ENCODE peak calls at places on chromosome 22, in ten cellular contexts. F, Y, H, U, K, I, C, B, X and D are unnamed samples.

GRCh38 chr22:29773233-29773632 is 6.1 kb downstream of the UQCR10 start:
- DNase-seq in F (no peak), Y (no peak), H (no peak), U (no peak), K (peak), I (no peak), C (peak), B (no peak), X (no peak), D (no peak)

GRCh38 chr22:44088976-44089570 is 65.0 kb downstream of the PARVB start:
- DNase-seq in F (no peak), Y (no peak), H (no peak), U (no peak), K (peak), I (no peak), C (peak), B (no peak), X (peak), D (no peak)

GRCh38 chr22:41009222-41009948 is 58.2 kb downstream of the RBX1 start:
- DNase-seq in F (no peak), Y (no peak), H (no peak), U (no peak), K (peak), I (no peak), C (peak), B (no peak), X (no peak), D (no peak)

GRCh38 chr22:32237905-32238304 is 17.2 kb downstream of the SLC5A4 start:
- DNase-seq in F (no peak), Y (no peak), H (no peak), U (no peak), K (no peak), I (no peak), C (no peak), B (no peak), X (no peak), D (no peak)

GRCh38 chr22:17774928-17775675 is 833 bp upstream of the BID start:
- DNase-seq in F (no peak), Y (no peak), H (no peak), U (no peak), K (no peak), I (no peak), C (no peak), B (no peak), X (no peak), D (no peak)

GRCh38 chr22:32103648-32104326 is 55.3 kb downstream of the C22orf42 start:
- DNase-seq in F (no peak), Y (no peak), H (no peak), U (no peak), K (no peak), I (no peak), C (no peak), B (no peak), X (no peak), D (no peak)

GRCh38 chr22:26298605-26299310 is 129.5 kb downstream of the SEZ6L start:
- DNase-seq in F (no peak), Y (no peak), H (no peak), U (no peak), K (no peak), I (no peak), C (no peak), B (no peak), X (no peak), D (no peak)

GRCh38 chr22:29055192-29055830 is 6.3 kb downstream of the C22orf31 start:
- DNase-seq in F (no peak), Y (no peak), H (no peak), U (no peak), K (no peak), I (no peak), C (no peak), B (no peak), X (no peak), D (no peak)

GRCh38 chr22:47486569-47487312 is 724.3 kb downstream of the TBC1D22A start:
- DNase-seq in F (no peak), Y (no peak), H (no peak), U (no peak), K (no peak), I (no peak), C (no peak), B (peak), X (no peak), D (no peak)

GRCh38 chr22:44145544-44145943 is 35.2 kb upstream of the PARVG start:
- DNase-seq in F (no peak), Y (no peak), H (no peak), U (no peak), K (no peak), I (no peak), C (peak), B (no peak), X (no peak), D (no peak)

GRCh38 chr22:37968452-37969251 is 15.2 kb downstream of the POLR2F start:
- DNase-seq in F (no peak), Y (no peak), H (no peak), U (no peak), K (no peak), I (no peak), C (no peak), B (no peak), X (peak), D (no peak)

GRCh38 chr22:37121887-37122591 is 12.5 kb upstream of the TMPRSS6 start:
- DNase-seq in F (peak), Y (peak), H (peak), U (peak), K (peak), I (no peak), C (peak), B (peak), X (no peak), D (peak)

GRCh38 chr22:37686002-37686982 is at the start of gene NOL12:
- DNase-seq in F (peak), Y (peak), H (peak), U (peak), K (peak), I (peak), C (peak), B (peak), X (peak), D (peak)

GRCh38 chr22:38924197-38924952 is 33.0 kb upstream of the APOBEC3A start:
- DNase-seq in F (no peak), Y (no peak), H (no peak), U (no peak), K (peak), I (peak), C (peak), B (no peak), X (no peak), D (peak)

GRCh38 chr22:46054091-46054877 is 77.3 kb upstream of the WNT7B start:
- DNase-seq in F (no peak), Y (no peak), H (no peak), U (no peak), K (peak), I (peak), C (peak), B (peak), X (peak), D (peak)

GRCh38 chr22:32617883-32618282 is 143.3 kb downstream of the FBXO7 start:
- DNase-seq in F (no peak), Y (no peak), H (no peak), U (no peak), K (no peak), I (peak), C (no peak), B (no peak), X (no peak), D (no peak)

GRCh38 chr22:45296628-45297297 is 12.0 kb downstream of the UPK3A start:
- DNase-seq in F (no peak), Y (no peak), H (no peak), U (peak), K (no peak), I (no peak), C (no peak), B (peak), X (no peak), D (no peak)

GRCh38 chr22:40691532-40691931 is 12.2 kb downstream of the MCHR1 start:
- DNase-seq in F (no peak), Y (no peak), H (no peak), U (no peak), K (no peak), I (no peak), C (no peak), B (no peak), X (no peak), D (no peak)

GRCh38 chr22:21567456-21568206 is at the start of gene UBE2L3:
- DNase-seq in F (peak), Y (peak), H (peak), U (peak), K (peak), I (peak), C (peak), B (peak), X (peak), D (peak)

GRCh38 chr22:40960137-40960536 is 9.0 kb downstream of the RBX1 start:
- DNase-seq in F (no peak), Y (no peak), H (no peak), U (no peak), K (peak), I (no peak), C (no peak), B (no peak), X (no peak), D (no peak)

GRCh38 chr22:45970709-45971388 is 6.1 kb downstream of the WNT7B start:
- DNase-seq in F (no peak), Y (no peak), H (no peak), U (no peak), K (peak), I (no peak), C (peak), B (no peak), X (no peak), D (no peak)

GRCh38 chr22:44247923-44248892 is 64.5 kb downstream of the SHISAL1 start:
- DNase-seq in F (no peak), Y (no peak), H (no peak), U (no peak), K (no peak), I (no peak), C (no peak), B (no peak), X (no peak), D (no peak)

GRCh38 chr22:45484742-45485141 is 17.9 kb upstream of the FBLN1 start:
- DNase-seq in F (no peak), Y (no peak), H (no peak), U (no peak), K (no peak), I (no peak), C (no peak), B (no peak), X (no peak), D (no peak)